ENCODE peak calls at places on chromosome 11, in seven cellular contexts. A is psoas muscle; D is adrenal gland; B is naive thymus-derived CD4-positive, alpha-beta T cell; U is testis; I is mammary epithelial cell; C is tibial artery. Q is an unnamed sample. For H3K9me3 and H3K27me3, the result is how much of the 10 kb centered on the place peaks cover.

GRCh38 chr11:9314291-9315077 is at the start of gene TMEM41B:
- DNase-seq in A (peak), D (peak), B (peak), U (peak), I (peak), C (peak), Q (peak)

GRCh38 chr11:17353228-17354021 is 1.8 kb downstream of the NCR3LG1 start:
- DNase-seq in A (peak), D (peak), B (peak), U (peak), I (peak), C (peak), Q (peak)

GRCh38 chr11:76620471-76620870 is 50.1 kb downstream of the LRRC32 start:
- DNase-seq in A (no peak), D (no peak), B (no peak), U (no peak), I (peak), C (peak), Q (no peak)

GRCh38 chr11:104918113-104918824 is 20.0 kb upstream of the CASP12 start:
- DNase-seq in A (no peak), D (no peak), B (peak), U (no peak), I (peak), C (no peak), Q (no peak)

GRCh38 chr11:46294365-46295309 is 17.2 kb downstream of the CREB3L1 start:
- DNase-seq in A (no peak), D (peak), B (no peak), U (peak), I (no peak), C (no peak), Q (peak)

GRCh38 chr11:47132490-47132889 is 44.2 kb downstream of the ARFGAP2 start:
- DNase-seq in A (no peak), D (no peak), B (no peak), U (no peak), I (no peak), C (no peak), Q (no peak)

GRCh38 chr11:44978961-44979331 is 28.3 kb upstream of the TP53I11 start:
- DNase-seq in A (no peak), D (no peak), B (no peak), U (no peak), I (peak), C (no peak), Q (no peak)

GRCh38 chr11:112062923-112063322 is 10.9 kb downstream of the PIH1D2 start:
- DNase-seq in A (no peak), D (no peak), B (no peak), U (no peak), I (no peak), C (no peak), Q (no peak)

GRCh38 chr11:33722579-33723234 is 13.5 kb downstream of the CD59 start:
- DNase-seq in A (peak), D (peak), B (no peak), U (no peak), I (peak), C (no peak), Q (peak)

GRCh38 chr11:105179542-105180278 is 40.1 kb upstream of the CARD18 start:
- DNase-seq in A (no peak), D (no peak), B (no peak), U (no peak), I (no peak), C (no peak), Q (peak)

GRCh38 chr11:45919806-45920530 is 2.3 kb upstream of the PEX16 start:
- DNase-seq in A (peak), D (peak), B (no peak), U (no peak), I (no peak), C (no peak), Q (no peak)

GRCh38 chr11:106076923-106077608 is at the start of gene KBTBD3:
- DNase-seq in A (peak), D (peak), B (peak), U (peak), I (peak), C (peak), Q (peak)

GRCh38 chr11:75557649-75558494 is 4.2 kb upstream of the SERPINH1 start:
- DNase-seq in A (peak), D (peak), B (no peak), U (peak), I (no peak), C (peak), Q (no peak)

GRCh38 chr11:19703211-19703610 is 9.4 kb upstream of the NAV2 start:
- DNase-seq in A (no peak), D (no peak), B (no peak), U (no peak), I (no peak), C (no peak), Q (no peak)

GRCh38 chr11:97729546-97730272 is 1291.0 kb upstream of the CNTN5 start:
- DNase-seq in A (no peak), D (no peak), B (no peak), U (no peak), I (no peak), C (no peak), Q (no peak)

GRCh38 chr11:78467370-78467769 is 49.8 kb upstream of the GAB2 start:
- DNase-seq in A (no peak), D (no peak), B (no peak), U (no peak), I (no peak), C (no peak), Q (no peak)

GRCh38 chr11:61888043-61888442 is 3.3 kb downstream of the FADS3 start:
- DNase-seq in A (peak), D (peak), B (no peak), U (peak), I (peak), C (peak), Q (no peak)

GRCh38 chr11:92839450-92839849 is 130.0 kb upstream of the MTNR1B start:
- DNase-seq in A (no peak), D (no peak), B (no peak), U (no peak), I (peak), C (no peak), Q (no peak)

GRCh38 chr11:72768581-72768980 is 16.4 kb upstream of the ARAP1 start:
- DNase-seq in A (no peak), D (no peak), B (no peak), U (no peak), I (no peak), C (no peak), Q (no peak)

GRCh38 chr11:47689480-47689879 is 25.7 kb downstream of the AGBL2 start:
- DNase-seq in A (no peak), D (no peak), B (no peak), U (no peak), I (no peak), C (no peak), Q (no peak)

GRCh38 chr11:2151500-2152257 is 9.3 kb downstream of the INS start:
- DNase-seq in A (peak), D (peak), B (peak), U (peak), I (peak), C (peak), Q (peak)

GRCh38 chr11:43868852-43869567 is 11.6 kb upstream of the ALKBH3 start:
- DNase-seq in A (no peak), D (no peak), B (no peak), U (no peak), I (peak), C (no peak), Q (no peak)

GRCh38 chr11:24496728-24497396 is at the start of gene LUZP2:
- DNase-seq in A (peak), D (peak), B (no peak), U (peak), I (peak), C (peak), Q (peak)

GRCh38 chr11:7154881-7155344 is 66.1 kb downstream of the RBMXL2 start:
- DNase-seq in A (no peak), D (no peak), B (no peak), U (no peak), I (peak), C (no peak), Q (peak)

GRCh38 chr11:41845066-41845465 is 385.6 kb upstream of the LRRC4C start:
- DNase-seq in A (no peak), D (no peak), B (no peak), U (peak), I (no peak), C (no peak), Q (no peak)

GRCh38 chr11:119320593-119321524 is 3.9 kb upstream of the MCAM start:
- DNase-seq in A (peak), D (no peak), B (peak), U (no peak), I (peak), C (peak), Q (peak)

GRCh38 chr11:65545853-65546216 is 12.3 kb downstream of the LTBP3 start:
- DNase-seq in A (no peak), D (no peak), B (no peak), U (no peak), I (no peak), C (no peak), Q (no peak)

GRCh38 chr11:12288934-12289666 is 88.3 kb upstream of the PARVA start:
- DNase-seq in A (no peak), D (no peak), B (no peak), U (no peak), I (no peak), C (no peak), Q (no peak)

GRCh38 chr11:17516551-17517150 is 27.6 kb downstream of the USH1C start:
- DNase-seq in A (no peak), D (no peak), B (no peak), U (no peak), I (no peak), C (no peak), Q (no peak)

GRCh38 chr11:60887531-60887930 is 18.9 kb downstream of the PRPF19 start:
- DNase-seq in A (peak), D (peak), B (peak), U (peak), I (peak), C (no peak), Q (peak)

GRCh38 chr11:126459691-126460404 is 104.4 kb downstream of the ST3GAL4 start:
- DNase-seq in A (no peak), D (no peak), B (no peak), U (no peak), I (no peak), C (no peak), Q (peak)

GRCh38 chr11:65274734-65275682 is 13.2 kb downstream of the POLA2 start:
- DNase-seq in A (peak), D (peak), B (peak), U (peak), I (peak), C (peak), Q (peak)

GRCh38 chr11:115506909-115507649 is 2.9 kb upstream of the CADM1 start:
- DNase-seq in A (no peak), D (no peak), B (no peak), U (no peak), I (no peak), C (no peak), Q (no peak)

GRCh38 chr11:26849009-26849408 is 127.1 kb upstream of the SLC5A12 start:
- DNase-seq in A (peak), D (peak), B (no peak), U (peak), I (no peak), C (peak), Q (no peak)

GRCh38 chr11:118198370-118198769 is 21.9 kb upstream of the SCN2B start:
- DNase-seq in A (peak), D (peak), B (peak), U (peak), I (peak), C (peak), Q (peak)

GRCh38 chr11:28137832-28138231 is 29.6 kb downstream of the METTL15 start:
- DNase-seq in A (no peak), D (no peak), B (no peak), U (no peak), I (no peak), C (no peak), Q (no peak)
- H3K9me3 ChIP-seq in A (under half), D (under half), B (under half), U (under half), I (under half), C (under half), Q (under half)

DNA sequence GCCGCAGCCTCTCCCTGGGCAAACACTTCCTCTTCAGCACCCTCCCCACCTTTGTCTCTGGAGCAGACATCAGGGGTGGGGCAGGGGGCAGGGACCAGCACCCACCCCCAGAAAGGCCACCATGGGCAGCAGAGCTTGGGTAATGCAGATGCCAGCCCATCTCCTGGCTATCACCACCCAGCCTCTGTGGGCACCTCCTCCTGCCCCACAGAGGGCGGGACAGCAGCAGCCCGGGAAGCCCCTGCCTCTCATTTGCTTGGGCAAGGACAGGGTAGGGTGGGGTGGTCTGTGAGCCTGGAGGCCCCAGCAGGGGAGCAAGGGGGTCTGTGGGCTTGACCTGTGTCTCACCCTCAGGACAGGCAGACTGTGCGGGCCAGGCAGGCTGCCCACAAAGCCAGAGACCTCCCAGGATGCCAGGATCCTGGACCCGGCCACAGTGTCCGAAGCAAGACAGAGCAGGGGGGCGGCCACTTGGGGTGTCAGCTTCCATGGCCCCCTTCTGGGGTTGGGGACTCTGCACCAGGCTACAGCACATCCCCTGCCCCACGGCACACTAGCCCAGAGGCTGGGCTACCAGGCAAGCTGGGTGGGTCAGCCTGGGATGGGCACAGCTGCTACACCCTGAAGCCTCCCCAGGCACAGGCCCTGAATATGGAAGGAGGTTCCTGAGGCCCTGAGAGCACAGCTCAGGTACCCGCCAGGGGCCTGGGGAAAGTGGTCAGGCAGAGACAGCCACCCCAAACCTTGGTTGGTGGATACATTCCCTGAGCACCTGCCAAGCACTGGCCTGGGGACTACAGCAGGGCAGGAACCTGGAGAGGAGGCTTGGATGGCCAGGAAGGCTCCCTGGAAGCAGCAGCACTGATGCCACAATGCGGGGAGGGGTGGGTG is 4.5 kb downstream of the RNH1 start:
- DNase-seq in A (peak), D (no peak), B (no peak), U (no peak), I (no peak), C (no peak), Q (no peak)
- H3K4me3 ChIP-seq in A (peak), D (no peak), B (no peak), U (no peak), I (no peak), C (no peak), Q (no peak)

GRCh38 chr11:114073506-114074381 is 14.2 kb downstream of the ZBTB16 start:
- DNase-seq in A (no peak), D (no peak), B (peak), U (no peak), I (no peak), C (no peak), Q (no peak)

GRCh38 chr11:114075891-114076441 is 16.5 kb downstream of the ZBTB16 start:
- DNase-seq in A (peak), D (peak), B (peak), U (no peak), I (no peak), C (no peak), Q (peak)

GRCh38 chr11:114074546-114075342 is 15.2 kb downstream of the ZBTB16 start:
- DNase-seq in A (no peak), D (peak), B (no peak), U (no peak), I (no peak), C (no peak), Q (no peak)

GRCh38 chr11:114076974-114077373 is 17.5 kb downstream of the ZBTB16 start:
- DNase-seq in A (no peak), D (no peak), B (no peak), U (no peak), I (no peak), C (no peak), Q (no peak)

DNA sequence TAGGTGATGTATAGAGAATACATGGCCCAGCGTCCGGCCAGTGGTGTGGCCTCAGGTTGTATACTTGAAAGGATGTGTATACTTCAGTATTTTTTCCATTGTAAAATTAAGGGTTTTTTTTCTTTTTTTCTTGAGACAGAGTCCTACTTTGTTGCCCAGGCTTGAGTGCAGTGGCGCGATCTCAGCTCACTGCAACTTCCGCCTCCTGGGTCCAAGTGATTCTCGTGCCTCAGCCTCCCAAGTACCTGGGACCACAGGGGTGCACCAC is 15.8 kb downstream of the ZBTB16 start:
- DNase-seq in A (no peak), D (no peak), B (no peak), U (no peak), I (no peak), C (no peak), Q (no peak)
- H3K27me3 ChIP-seq in A (under half), D (under half), B (under half), U (under half), I (under half), C (under half), Q (under half)

DNA sequence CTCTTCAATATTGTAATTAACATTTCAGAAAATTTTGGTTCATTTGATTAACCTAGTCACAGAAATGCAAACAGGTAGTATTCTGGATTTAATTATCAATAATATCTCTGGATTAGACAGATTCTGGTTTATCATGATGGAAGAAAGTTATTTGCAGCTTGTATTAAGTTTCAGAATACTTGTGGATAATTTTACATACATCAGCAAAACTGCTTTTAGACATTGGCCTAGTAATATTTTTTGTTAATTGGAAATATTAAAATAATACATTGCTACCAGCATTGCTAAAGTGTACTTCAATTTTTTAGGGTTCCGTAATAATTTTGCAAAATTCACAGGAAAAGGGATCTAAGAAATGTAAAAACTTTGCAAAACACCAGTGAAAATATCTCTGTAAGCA is 3.8 kb upstream of the OR5D14 start:
- DNase-seq in A (no peak), D (no peak), B (no peak), U (no peak), I (no peak), C (no peak), Q (no peak)
- H3K9me3 ChIP-seq in A (under half), D (under half), B (under half), U (under half), I (under half), C (under half), Q (under half)